ENCODE peak calls at places on chromosomes 12 and 14, in six cellular contexts. E, C, N, B, X and Z are unnamed samples.

GRCh38 chr12:96466939-96467751 is 22.2 kb upstream of the CFAP54 start:
- DNase-seq in E (no peak), C (no peak), N (no peak), B (no peak), X (no peak), Z (no peak)

GRCh38 chr14:34110531-34110930 is 159.7 kb upstream of the EGLN3 start:
- DNase-seq in E (no peak), C (no peak), N (no peak), B (no peak), X (no peak), Z (no peak)

GRCh38 chr14:100056964-100057817 is 8.0 kb upstream of the EVL start:
- DNase-seq in E (no peak), C (peak), N (no peak), B (no peak), X (no peak), Z (no peak)

GRCh38 chr12:103833891-103834290 is 7.1 kb downstream of the NT5DC3 start:
- DNase-seq in E (no peak), C (no peak), N (no peak), B (no peak), X (no peak), Z (no peak)

GRCh38 chr14:103007555-103007954 is 49.8 kb downstream of the CDC42BPB start:
- DNase-seq in E (no peak), C (no peak), N (no peak), B (no peak), X (peak), Z (no peak)

GRCh38 chr12:90945070-90945649 is 9.8 kb downstream of the CCER1 start:
- DNase-seq in E (no peak), C (peak), N (no peak), B (no peak), X (no peak), Z (no peak)

GRCh38 chr14:78302841-78303240 is 132.7 kb downstream of the NRXN3 start:
- DNase-seq in E (no peak), C (no peak), N (no peak), B (no peak), X (no peak), Z (no peak)

GRCh38 chr12:12883369-12884001 is 7.9 kb upstream of the GPRC5A start:
- DNase-seq in E (peak), C (peak), N (no peak), B (no peak), X (peak), Z (peak)

GRCh38 chr14:20934148-20934762 is 21.0 kb upstream of the RNASE2 start:
- DNase-seq in E (peak), C (peak), N (peak), B (no peak), X (no peak), Z (peak)

GRCh38 chr12:103930787-103931536 is 752 bp downstream of the HSP90B1 start:
- DNase-seq in E (peak), C (peak), N (peak), B (no peak), X (peak), Z (peak)

GRCh38 chr12:15789215-15790171 is at the start of gene EPS8:
- DNase-seq in E (peak), C (peak), N (peak), B (peak), X (peak), Z (peak)

GRCh38 chr14:104421401-104421821 is 158.2 kb upstream of the C14orf180 start:
- DNase-seq in E (no peak), C (no peak), N (no peak), B (no peak), X (peak), Z (peak)

GRCh38 chr14:101511199-101511598 is 50.1 kb upstream of the DIO3 start:
- DNase-seq in E (no peak), C (no peak), N (no peak), B (no peak), X (no peak), Z (no peak)

GRCh38 chr12:41254546-41254945 is 66.4 kb downstream of the PDZRN4 start:
- DNase-seq in E (no peak), C (no peak), N (no peak), B (no peak), X (no peak), Z (no peak)

GRCh38 chr14:101791919-101792572 is 30.5 kb downstream of the PPP2R5C start:
- DNase-seq in E (no peak), C (no peak), N (no peak), B (no peak), X (no peak), Z (no peak)

GRCh38 chr14:90555126-90556049 is 158.6 kb downstream of the CALM1 start:
- DNase-seq in E (no peak), C (no peak), N (no peak), B (no peak), X (no peak), Z (no peak)

GRCh38 chr14:85634205-85634604 is 104.3 kb downstream of the FLRT2 start:
- DNase-seq in E (no peak), C (no peak), N (no peak), B (no peak), X (no peak), Z (no peak)

GRCh38 chr12:132783917-132784531 is 22.4 kb upstream of the ANKLE2 start:
- DNase-seq in E (no peak), C (no peak), N (no peak), B (no peak), X (no peak), Z (peak)

GRCh38 chr14:76904740-76905569 is 78.7 kb downstream of the LRRC74A start:
- DNase-seq in E (peak), C (peak), N (peak), B (no peak), X (peak), Z (peak)

GRCh38 chr12:47408171-47408871 is 297.5 kb downstream of the RPAP3 start:
- DNase-seq in E (no peak), C (peak), N (peak), B (no peak), X (no peak), Z (peak)

GRCh38 chr12:121465921-121466799 is 66.2 kb downstream of the RNF34 start:
- DNase-seq in E (peak), C (peak), N (peak), B (no peak), X (no peak), Z (peak)

GRCh38 chr12:61713121-61713520 is 547.1 kb upstream of the USP15 start:
- DNase-seq in E (no peak), C (peak), N (no peak), B (no peak), X (no peak), Z (no peak)

GRCh38 chr12:62640910-62641448 is 174.4 kb downstream of the MON2 start:
- DNase-seq in E (no peak), C (peak), N (no peak), B (no peak), X (no peak), Z (no peak)

GRCh38 chr12:103169-103981 is 36.8 kb downstream of the IQSEC3 start:
- DNase-seq in E (no peak), C (peak), N (no peak), B (no peak), X (peak), Z (no peak)

GRCh38 chr12:127393460-127393859 is 873.5 kb upstream of the TMEM132C start:
- DNase-seq in E (no peak), C (no peak), N (no peak), B (no peak), X (no peak), Z (no peak)

GRCh38 chr12:41014643-41015020 is 173.5 kb upstream of the PDZRN4 start:
- DNase-seq in E (no peak), C (peak), N (no peak), B (no peak), X (no peak), Z (no peak)

GRCh38 chr12:53252349-53252916 is 15.7 kb upstream of the ESPL1 start:
- DNase-seq in E (peak), C (no peak), N (peak), B (no peak), X (peak), Z (no peak)

GRCh38 chr12:53253298-53253697 is 14.8 kb upstream of the ESPL1 start:
- DNase-seq in E (no peak), C (no peak), N (no peak), B (no peak), X (no peak), Z (no peak)

GRCh38 chr12:53254816-53255545 is 13.1 kb upstream of the ESPL1 start:
- DNase-seq in E (no peak), C (no peak), N (no peak), B (no peak), X (no peak), Z (no peak)

GRCh38 chr12:53255993-53256392 is 12.1 kb upstream of the ESPL1 start:
- DNase-seq in E (no peak), C (no peak), N (no peak), B (no peak), X (no peak), Z (no peak)

GRCh38 chr12:53251477-53252348 is 16.4 kb upstream of the ESPL1 start:
- DNase-seq in E (peak), C (peak), N (peak), B (peak), X (peak), Z (peak)
- TF ChIP-seq EP300 in E (no peak), C (no peak), N (no peak), B (peak), X (no peak), Z (no peak)

DNA sequence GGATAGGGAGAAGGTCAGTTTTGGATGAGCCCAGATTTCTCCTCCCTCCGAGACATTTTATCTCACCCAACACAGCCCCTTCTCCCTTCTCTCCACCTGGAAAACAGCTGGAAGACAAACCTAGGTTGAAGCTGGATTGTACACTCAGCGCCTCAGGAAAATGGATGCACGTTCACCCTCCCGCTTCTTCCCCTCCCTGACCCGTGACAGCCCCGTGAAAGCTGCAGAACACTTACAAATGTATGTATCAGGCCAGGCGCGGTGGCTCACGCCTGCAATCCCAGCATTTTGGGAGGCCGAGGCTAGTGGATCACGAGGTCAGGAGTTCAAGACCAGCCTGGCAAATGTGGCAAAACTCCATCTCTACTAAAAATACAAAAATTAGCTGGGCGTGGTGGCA is 4.2 kb downstream of the RNU4-2 start:
- DNase-seq in E (no peak), C (no peak), N (no peak), B (no peak), X (no peak), Z (no peak)
- TF ChIP-seq POLR2A in E (no peak), C (no peak), N (no peak), B (no peak), X (no peak), Z (no peak)

GRCh38 chr12:56928262-56928661 is 5.9 kb downstream of the SDR9C7 start:
- DNase-seq in E (no peak), C (no peak), N (no peak), B (no peak), X (no peak), Z (no peak)
- TF ChIP-seq EP300 in E (no peak), C (no peak), N (no peak), B (no peak), X (no peak), Z (no peak)

DNA sequence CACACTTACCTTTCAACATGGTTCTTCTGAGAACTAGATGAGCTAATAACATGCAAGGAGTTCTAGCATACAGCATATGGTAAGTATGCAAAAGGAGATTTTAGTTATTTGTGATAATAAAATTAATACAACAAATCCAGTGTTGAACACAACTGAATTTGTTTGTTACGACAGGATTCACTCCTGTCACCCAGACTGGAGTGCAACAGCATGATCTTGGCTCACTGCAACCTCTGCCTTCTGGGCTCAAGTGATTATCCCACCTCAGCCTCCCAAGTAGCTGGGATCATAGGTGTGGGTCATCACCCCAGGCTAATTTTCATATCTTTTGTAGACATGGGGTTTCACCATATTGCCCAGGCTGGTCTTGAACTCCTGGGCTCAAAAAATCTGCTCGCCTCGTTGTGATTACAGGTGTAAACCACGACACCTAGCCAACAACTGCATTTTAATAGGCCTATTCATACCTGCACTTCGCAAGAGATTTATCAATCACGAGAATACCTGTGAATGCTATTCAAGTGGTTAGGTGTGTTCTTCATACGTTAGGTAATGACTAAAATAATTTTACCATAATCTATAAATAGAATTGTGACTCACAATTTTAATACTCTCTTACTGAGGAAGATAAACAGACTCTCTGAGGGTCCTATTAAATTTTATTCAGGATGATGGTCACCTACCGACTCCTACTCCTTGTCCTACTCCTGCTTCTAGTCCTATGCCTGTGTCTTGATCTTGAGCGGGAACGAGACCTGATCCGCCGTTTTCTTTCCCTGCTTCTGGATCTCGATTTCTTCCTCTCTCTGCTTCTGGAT is 10.0 kb downstream of the RSRC2 start:
- DNase-seq in E (no peak), C (no peak), N (no peak), B (no peak), X (no peak), Z (no peak)
- TF ChIP-seq POLR2A in E (no peak), C (no peak), N (no peak), B (no peak), X (no peak), Z (no peak)